ENCODE peak calls at places on chromosomes 13 and 19, in six cellular contexts. One of them, this sample, is unnamed.
A peak's percentile ranks its signal among the peaks of the same experiment; 100 is the strongest.

GRCh38 chr19:2223391-2223790 is 12.7 kb downstream of the PLEKHJ1 start:
- DNase-seq in MM.1S: no peak
- DNase-seq in GM23248: no peak
- DNase-seq in CD4-positive, alpha-beta memory T cell: no peak
- DNase-seq in upper lobe of left lung: no peak
- DNase-seq in body of pancreas: no peak
- DNase-seq in this sample: no peak

GRCh38 chr13:92989301-92989700 is 237.3 kb upstream of the GPC6 start:
- DNase-seq in MM.1S: no peak
- DNase-seq in GM23248: no peak
- DNase-seq in CD4-positive, alpha-beta memory T cell: no peak
- DNase-seq in upper lobe of left lung: no peak
- DNase-seq in body of pancreas: no peak
- DNase-seq in this sample: no peak

GRCh38 chr13:84917252-84917878 is 881.9 kb downstream of the SLITRK6 start:
- DNase-seq in MM.1S: peak; percentile 62
- DNase-seq in GM23248: peak; percentile 18
- DNase-seq in CD4-positive, alpha-beta memory T cell: no peak
- DNase-seq in upper lobe of left lung: no peak
- DNase-seq in body of pancreas: no peak
- DNase-seq in this sample: peak; percentile 12

GRCh38 chr13:48233886-48234488 is 981 bp downstream of the ITM2B start:
- DNase-seq in MM.1S: no peak
- DNase-seq in GM23248: peak; percentile 78
- DNase-seq in CD4-positive, alpha-beta memory T cell: no peak
- DNase-seq in upper lobe of left lung: no peak
- DNase-seq in body of pancreas: no peak
- DNase-seq in this sample: peak; percentile 65

GRCh38 chr19:49638360-49638759 is 1.6 kb downstream of the RRAS start:
- DNase-seq in MM.1S: no peak
- DNase-seq in GM23248: peak; percentile 79
- DNase-seq in CD4-positive, alpha-beta memory T cell: no peak
- DNase-seq in upper lobe of left lung: no peak
- DNase-seq in body of pancreas: no peak
- DNase-seq in this sample: no peak

GRCh38 chr19:13882841-13883240 is 5.9 kb downstream of the NANOS3 start:
- DNase-seq in MM.1S: no peak
- DNase-seq in GM23248: no peak
- DNase-seq in CD4-positive, alpha-beta memory T cell: no peak
- DNase-seq in upper lobe of left lung: no peak
- DNase-seq in body of pancreas: no peak
- DNase-seq in this sample: no peak

GRCh38 chr13:112973577-112973951 is 4.5 kb downstream of the MCF2L start:
- DNase-seq in MM.1S: no peak
- DNase-seq in GM23248: no peak
- DNase-seq in CD4-positive, alpha-beta memory T cell: no peak
- DNase-seq in upper lobe of left lung: no peak
- DNase-seq in body of pancreas: no peak
- DNase-seq in this sample: no peak

GRCh38 chr19:39341122-39341719 is 1.0 kb upstream of the SAMD4B start:
- DNase-seq in MM.1S: peak; percentile 26
- DNase-seq in GM23248: peak; percentile 61
- DNase-seq in CD4-positive, alpha-beta memory T cell: no peak
- DNase-seq in upper lobe of left lung: peak; percentile 49
- DNase-seq in body of pancreas: no peak
- DNase-seq in this sample: no peak

GRCh38 chr19:35973487-35973886 is 21.5 kb upstream of the SDHAF1 start:
- DNase-seq in MM.1S: no peak
- DNase-seq in GM23248: peak; percentile 17
- DNase-seq in CD4-positive, alpha-beta memory T cell: no peak
- DNase-seq in upper lobe of left lung: no peak
- DNase-seq in body of pancreas: no peak
- DNase-seq in this sample: no peak

GRCh38 chr19:1400281-1401137 is 833 bp downstream of the GAMT start:
- DNase-seq in MM.1S: peak; percentile 24
- DNase-seq in GM23248: peak; percentile 64
- DNase-seq in CD4-positive, alpha-beta memory T cell: no peak
- DNase-seq in upper lobe of left lung: no peak
- DNase-seq in body of pancreas: peak; percentile 86
- DNase-seq in this sample: peak; percentile 23

GRCh38 chr13:20654156-20654555 is 49.3 kb upstream of the IL17D start:
- DNase-seq in MM.1S: no peak
- DNase-seq in GM23248: peak; percentile 22
- DNase-seq in CD4-positive, alpha-beta memory T cell: no peak
- DNase-seq in upper lobe of left lung: no peak
- DNase-seq in body of pancreas: no peak
- DNase-seq in this sample: no peak

GRCh38 chr13:94157705-94158218 is 321.7 kb downstream of the DCT start:
- DNase-seq in MM.1S: no peak
- DNase-seq in GM23248: no peak
- DNase-seq in CD4-positive, alpha-beta memory T cell: no peak
- DNase-seq in upper lobe of left lung: no peak
- DNase-seq in body of pancreas: no peak
- DNase-seq in this sample: no peak

GRCh38 chr19:39996218-39996810 is 546 bp upstream of the ZNF546 start:
- DNase-seq in MM.1S: peak; percentile 29
- DNase-seq in GM23248: peak; percentile 74
- DNase-seq in CD4-positive, alpha-beta memory T cell: no peak
- DNase-seq in upper lobe of left lung: peak; percentile 28
- DNase-seq in body of pancreas: peak; percentile 23
- DNase-seq in this sample: no peak

GRCh38 chr19:6041991-6042421 is 64.1 kb upstream of the RANBP3 start:
- DNase-seq in MM.1S: no peak
- DNase-seq in GM23248: no peak
- DNase-seq in CD4-positive, alpha-beta memory T cell: no peak
- DNase-seq in upper lobe of left lung: no peak
- DNase-seq in body of pancreas: no peak
- DNase-seq in this sample: no peak

GRCh38 chr13:96533408-96533807 is 443.5 kb downstream of the HS6ST3 start:
- DNase-seq in MM.1S: no peak
- DNase-seq in GM23248: no peak
- DNase-seq in CD4-positive, alpha-beta memory T cell: no peak
- DNase-seq in upper lobe of left lung: no peak
- DNase-seq in body of pancreas: no peak
- DNase-seq in this sample: no peak

GRCh38 chr19:9043524-9043923 is 33.3 kb upstream of the MUC16 start:
- DNase-seq in MM.1S: no peak
- DNase-seq in GM23248: no peak
- DNase-seq in CD4-positive, alpha-beta memory T cell: no peak
- DNase-seq in upper lobe of left lung: no peak
- DNase-seq in body of pancreas: no peak
- DNase-seq in this sample: no peak

GRCh38 chr13:50319603-50320296 is 304.5 kb downstream of the KCNRG start:
- DNase-seq in MM.1S: peak; percentile 61
- DNase-seq in GM23248: peak; percentile 65
- DNase-seq in CD4-positive, alpha-beta memory T cell: peak; percentile 13
- DNase-seq in upper lobe of left lung: no peak
- DNase-seq in body of pancreas: peak; percentile 11
- DNase-seq in this sample: peak; percentile 52

GRCh38 chr13:25112856-25113255 is 16.9 kb downstream of the PABPC3 start:
- DNase-seq in MM.1S: no peak
- DNase-seq in GM23248: no peak
- DNase-seq in CD4-positive, alpha-beta memory T cell: no peak
- DNase-seq in upper lobe of left lung: no peak
- DNase-seq in body of pancreas: no peak
- DNase-seq in this sample: no peak

GRCh38 chr13:28467886-28468519 is 26.9 kb downstream of the FLT1 start:
- DNase-seq in MM.1S: no peak
- DNase-seq in GM23248: no peak
- DNase-seq in CD4-positive, alpha-beta memory T cell: no peak
- DNase-seq in upper lobe of left lung: no peak
- DNase-seq in body of pancreas: peak; percentile 50
- DNase-seq in this sample: no peak

GRCh38 chr19:35731353-35731752 is 10.9 kb downstream of the IGFLR1 start:
- DNase-seq in MM.1S: no peak
- DNase-seq in GM23248: no peak
- DNase-seq in CD4-positive, alpha-beta memory T cell: no peak
- DNase-seq in upper lobe of left lung: no peak
- DNase-seq in body of pancreas: no peak
- DNase-seq in this sample: no peak

GRCh38 chr19:4896372-4896771 is 6.3 kb downstream of the ARRDC5 start:
- DNase-seq in MM.1S: no peak
- DNase-seq in GM23248: peak; percentile 68
- DNase-seq in CD4-positive, alpha-beta memory T cell: no peak
- DNase-seq in upper lobe of left lung: peak; percentile 34
- DNase-seq in body of pancreas: peak; percentile 31
- DNase-seq in this sample: no peak

GRCh38 chr13:57553932-57554331 is 77.6 kb upstream of the PCDH17 start:
- DNase-seq in MM.1S: no peak
- DNase-seq in GM23248: no peak
- DNase-seq in CD4-positive, alpha-beta memory T cell: no peak
- DNase-seq in upper lobe of left lung: no peak
- DNase-seq in body of pancreas: no peak
- DNase-seq in this sample: no peak
- H3K4me1 ChIP-seq in MM.1S: no peaks in the 10 kb centered on the region
- H3K4me1 ChIP-seq in GM23248: no peaks in the 10 kb centered on the region
- H3K4me1 ChIP-seq in CD4-positive, alpha-beta memory T cell: no peaks in the 10 kb centered on the region
- H3K4me1 ChIP-seq in upper lobe of left lung: no peaks in the 10 kb centered on the region
- H3K4me1 ChIP-seq in body of pancreas: no peaks in the 10 kb centered on the region
- H3K4me1 ChIP-seq in this sample: no peaks in the 10 kb centered on the region

DNA sequence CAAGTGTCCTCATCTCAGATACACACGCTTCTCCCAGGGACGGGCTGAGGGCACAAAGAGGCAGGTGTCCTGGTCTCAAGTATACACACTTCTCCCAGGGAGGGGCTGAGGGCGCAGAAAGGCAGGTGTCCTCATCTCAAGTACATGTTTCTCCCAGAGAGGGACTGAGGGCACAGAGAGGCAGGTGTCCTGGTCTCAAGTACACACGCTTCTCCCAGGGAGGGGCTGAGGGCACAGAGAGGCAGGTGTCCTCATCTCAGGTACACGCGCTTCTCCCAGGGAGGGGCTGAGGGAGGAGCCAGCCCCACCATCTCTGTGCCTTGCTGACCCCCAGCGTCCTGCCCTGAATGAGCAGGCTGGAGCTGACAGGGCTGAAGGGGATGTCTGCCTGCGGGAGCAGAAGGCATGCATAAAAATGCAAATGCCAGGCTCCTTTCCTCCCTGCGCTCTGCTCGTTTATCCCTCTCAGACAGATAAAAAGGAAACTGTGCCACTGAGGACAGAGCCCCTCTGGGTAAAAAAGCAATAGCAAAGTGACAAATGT is 96.1 kb upstream of the UQCRFS1 start:
- DNase-seq in MM.1S: no peak
- DNase-seq in GM23248: no peak
- DNase-seq in CD4-positive, alpha-beta memory T cell: no peak
- DNase-seq in upper lobe of left lung: no peak
- DNase-seq in body of pancreas: no peak
- DNase-seq in this sample: no peak
- H3K27me3 ChIP-seq in MM.1S: peaks cover 36% of the 10 kb centered on the region
- H3K27me3 ChIP-seq in GM23248: no peaks in the 10 kb centered on the region
- H3K27me3 ChIP-seq in CD4-positive, alpha-beta memory T cell: no peaks in the 10 kb centered on the region
- H3K27me3 ChIP-seq in upper lobe of left lung: no peaks in the 10 kb centered on the region
- H3K27me3 ChIP-seq in body of pancreas: peaks cover 7% of the 10 kb centered on the region
- H3K27me3 ChIP-seq in this sample: no peaks in the 10 kb centered on the region

GRCh38 chr19:16654151-16654550 is 5.8 kb downstream of the SMIM7 start:
- DNase-seq in MM.1S: no peak
- DNase-seq in GM23248: no peak
- DNase-seq in CD4-positive, alpha-beta memory T cell: no peak
- DNase-seq in upper lobe of left lung: no peak
- DNase-seq in body of pancreas: no peak
- DNase-seq in this sample: no peak

GRCh38 chr19:16650821-16651220 is 9.1 kb downstream of the SMIM7 start:
- DNase-seq in MM.1S: no peak
- DNase-seq in GM23248: no peak
- DNase-seq in CD4-positive, alpha-beta memory T cell: no peak
- DNase-seq in upper lobe of left lung: no peak
- DNase-seq in body of pancreas: no peak
- DNase-seq in this sample: no peak

GRCh38 chr19:16654621-16655020 is 5.3 kb downstream of the SMIM7 start:
- DNase-seq in MM.1S: no peak
- DNase-seq in GM23248: no peak
- DNase-seq in CD4-positive, alpha-beta memory T cell: no peak
- DNase-seq in upper lobe of left lung: no peak
- DNase-seq in body of pancreas: no peak
- DNase-seq in this sample: no peak

GRCh38 chr19:16645140-16645539 is 14.8 kb downstream of the SMIM7 start:
- DNase-seq in MM.1S: no peak
- DNase-seq in GM23248: no peak
- DNase-seq in CD4-positive, alpha-beta memory T cell: no peak
- DNase-seq in upper lobe of left lung: no peak
- DNase-seq in body of pancreas: no peak
- DNase-seq in this sample: no peak

DNA sequence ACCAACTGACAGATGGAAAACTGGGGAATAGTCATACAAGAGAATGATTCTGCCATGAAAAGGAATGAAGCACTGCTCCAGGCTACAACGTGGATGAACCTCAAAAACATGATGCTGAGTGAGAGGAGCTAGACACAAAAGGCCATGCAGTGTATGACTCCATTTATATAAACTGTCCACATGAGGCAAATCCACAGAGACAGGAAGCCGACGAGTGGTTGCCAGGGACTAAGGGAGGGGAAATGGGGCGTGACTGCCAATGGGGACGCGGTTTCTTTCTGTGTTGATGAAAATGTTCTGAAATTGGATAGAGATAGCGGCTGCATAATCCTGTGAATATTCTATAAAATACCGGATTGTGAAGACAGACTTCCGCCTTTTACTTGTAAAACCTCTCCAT is 10.2 kb downstream of the SMIM7 start:
- DNase-seq in MM.1S: no peak
- DNase-seq in GM23248: peak; percentile 54
- DNase-seq in CD4-positive, alpha-beta memory T cell: no peak
- DNase-seq in upper lobe of left lung: no peak
- DNase-seq in body of pancreas: no peak
- DNase-seq in this sample: no peak
- H3K4me3 ChIP-seq in MM.1S: no peak overlapping the region
- H3K4me3 ChIP-seq in GM23248: no peak overlapping the region
- H3K4me3 ChIP-seq in CD4-positive, alpha-beta memory T cell: no peak overlapping the region
- H3K4me3 ChIP-seq in upper lobe of left lung: no peak overlapping the region
- H3K4me3 ChIP-seq in body of pancreas: no peak overlapping the region
- H3K4me3 ChIP-seq in this sample: no peak overlapping the region

DNA sequence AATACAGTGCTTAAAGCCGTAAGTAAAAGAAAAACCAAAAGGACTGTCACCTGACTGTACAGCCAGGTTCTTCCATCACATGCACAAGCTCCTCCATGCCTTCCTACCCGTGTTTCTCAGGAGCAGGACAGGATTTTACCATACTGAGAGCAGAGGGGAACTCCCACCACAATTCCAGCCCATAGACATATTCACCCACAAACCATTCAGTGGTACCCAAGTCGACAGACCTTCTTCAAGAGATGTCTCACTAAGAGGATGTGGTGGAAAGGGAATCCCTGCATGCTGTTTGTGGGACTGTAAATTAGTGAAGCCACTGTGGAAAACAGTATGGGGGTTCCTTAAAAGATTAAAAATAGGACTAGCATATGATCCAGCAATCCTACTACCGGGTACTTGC is 66.9 kb upstream of the DOCK9 start:
- DNase-seq in MM.1S: no peak
- DNase-seq in GM23248: no peak
- DNase-seq in CD4-positive, alpha-beta memory T cell: no peak
- DNase-seq in upper lobe of left lung: no peak
- DNase-seq in body of pancreas: no peak
- DNase-seq in this sample: no peak
- H3K4me1 ChIP-seq in MM.1S: no peaks in the 10 kb centered on the region
- H3K4me1 ChIP-seq in GM23248: no peaks in the 10 kb centered on the region
- H3K4me1 ChIP-seq in CD4-positive, alpha-beta memory T cell: peaks cover 97% of the 10 kb centered on the region
- H3K4me1 ChIP-seq in upper lobe of left lung: peaks cover 15% of the 10 kb centered on the region
- H3K4me1 ChIP-seq in body of pancreas: peaks cover 17% of the 10 kb centered on the region
- H3K4me1 ChIP-seq in this sample: no peaks in the 10 kb centered on the region